ENCODE peak calls at places on chromosomes 2 and 18, in five cellular contexts. One of them, this sample, is unnamed.
A peak's percentile ranks its signal among the peaks of the same experiment; 100 is the strongest.

GRCh38 chr18:76721207-76721996 is 101.0 kb upstream of the ZNF236 start:
- DNase-seq in RWPE2: no peak
- DNase-seq in heart left ventricle: no peak
- DNase-seq in cardiac muscle cell: no peak
- DNase-seq in left lung: no peak
- DNase-seq in this sample: no peak

GRCh38 chr2:69956580-69956979 is 4.9 kb downstream of the ASPRV1 start:
- DNase-seq in RWPE2: no peak
- DNase-seq in heart left ventricle: no peak
- DNase-seq in cardiac muscle cell: no peak
- DNase-seq in left lung: no peak
- DNase-seq in this sample: no peak

GRCh38 chr18:46704816-46705215 is 47.8 kb upstream of the LOXHD1 start:
- DNase-seq in RWPE2: no peak
- DNase-seq in heart left ventricle: no peak
- DNase-seq in cardiac muscle cell: no peak
- DNase-seq in left lung: no peak
- DNase-seq in this sample: no peak

GRCh38 chr18:471701-472100 is 28.8 kb downstream of the COLEC12 start:
- DNase-seq in RWPE2: no peak
- DNase-seq in heart left ventricle: no peak
- DNase-seq in cardiac muscle cell: peak; percentile 43
- DNase-seq in left lung: no peak
- DNase-seq in this sample: no peak

GRCh38 chr2:15803186-15803986 is 137.0 kb upstream of the MYCN start:
- DNase-seq in RWPE2: no peak
- DNase-seq in heart left ventricle: no peak
- DNase-seq in cardiac muscle cell: no peak
- DNase-seq in left lung: no peak
- DNase-seq in this sample: no peak

GRCh38 chr2:66446178-66446860 is 11.4 kb downstream of the MEIS1 start:
- DNase-seq in RWPE2: no peak
- DNase-seq in heart left ventricle: peak; percentile 39
- DNase-seq in cardiac muscle cell: peak; percentile 28
- DNase-seq in left lung: peak; percentile 72
- DNase-seq in this sample: peak; percentile 84

GRCh38 chr2:160703648-160704585 is 210.3 kb upstream of the RBMS1 start:
- DNase-seq in RWPE2: no peak
- DNase-seq in heart left ventricle: no peak
- DNase-seq in cardiac muscle cell: no peak
- DNase-seq in left lung: no peak
- DNase-seq in this sample: no peak

GRCh38 chr2:167331636-167332232 is 443.5 kb downstream of the XIRP2 start:
- DNase-seq in RWPE2: no peak
- DNase-seq in heart left ventricle: no peak
- DNase-seq in cardiac muscle cell: no peak
- DNase-seq in left lung: no peak
- DNase-seq in this sample: peak; percentile 7

GRCh38 chr18:63247506-63248394 is 71.8 kb downstream of the BCL2 start:
- DNase-seq in RWPE2: no peak
- DNase-seq in heart left ventricle: no peak
- DNase-seq in cardiac muscle cell: no peak
- DNase-seq in left lung: no peak
- DNase-seq in this sample: no peak

GRCh38 chr2:108619916-108620620 is 85.8 kb downstream of the LIMS1 start:
- DNase-seq in RWPE2: no peak
- DNase-seq in heart left ventricle: no peak
- DNase-seq in cardiac muscle cell: no peak
- DNase-seq in left lung: no peak
- DNase-seq in this sample: no peak
- H3K4me3 ChIP-seq in RWPE2: no peak overlapping the region
- H3K4me3 ChIP-seq in heart left ventricle: no peak overlapping the region
- H3K4me3 ChIP-seq in cardiac muscle cell: no peak overlapping the region
- H3K4me3 ChIP-seq in left lung: no peak overlapping the region
- H3K4me3 ChIP-seq in this sample: no peak overlapping the region

GRCh38 chr2:72924353-72925240 is 7.3 kb downstream of the EMX1 start:
- DNase-seq in RWPE2: peak; percentile 39
- DNase-seq in heart left ventricle: no peak
- DNase-seq in cardiac muscle cell: no peak
- DNase-seq in left lung: peak; percentile 73
- DNase-seq in this sample: no peak
- H3K4me3 ChIP-seq in RWPE2: no peak overlapping the region
- H3K4me3 ChIP-seq in heart left ventricle: no peak overlapping the region
- H3K4me3 ChIP-seq in cardiac muscle cell: no peak overlapping the region
- H3K4me3 ChIP-seq in left lung: no peak overlapping the region
- H3K4me3 ChIP-seq in this sample: peak overlapping the region; percentile 39

DNA sequence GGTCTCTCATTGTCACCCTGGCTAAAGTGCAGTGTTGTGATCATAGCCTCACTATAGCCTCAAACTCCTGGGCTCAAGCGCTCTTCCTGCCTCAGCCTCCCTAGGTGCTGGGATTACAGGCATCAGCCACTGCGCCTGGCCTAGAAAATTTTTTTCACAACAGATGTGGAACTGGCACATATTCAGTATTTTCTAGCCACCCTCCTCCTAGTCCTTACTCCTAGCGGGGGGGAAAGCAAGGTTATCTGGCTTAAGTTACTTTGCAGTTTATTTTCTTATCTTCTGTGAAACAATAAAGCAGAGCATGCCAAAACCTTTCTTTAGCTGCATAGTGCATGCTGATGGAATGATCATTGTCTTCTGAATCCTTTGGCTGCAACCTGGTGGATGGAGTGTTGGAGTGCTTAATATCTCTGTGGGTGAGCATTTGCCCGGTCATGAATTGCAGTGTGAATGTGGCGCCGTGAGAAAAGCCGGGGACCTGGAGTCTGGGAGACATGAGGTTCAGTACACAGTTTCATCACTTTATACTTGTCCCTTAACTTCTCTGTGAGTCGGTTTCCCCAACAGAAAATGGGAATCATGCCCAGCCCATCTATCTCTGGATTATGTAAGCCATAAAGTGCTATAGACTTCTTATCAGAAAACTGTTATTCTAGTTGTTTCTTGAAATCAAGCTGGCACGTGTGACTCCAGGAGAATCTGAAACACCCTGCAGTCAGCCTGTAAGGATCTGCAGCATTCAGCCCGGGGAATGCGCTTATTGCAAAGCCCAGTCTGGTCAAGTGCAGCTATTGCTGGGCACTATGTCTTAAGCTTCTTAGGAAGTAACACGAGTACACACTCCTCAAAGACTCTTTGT is 38.2 kb upstream of the MAP3K20 start:
- DNase-seq in RWPE2: no peak
- DNase-seq in heart left ventricle: no peak
- DNase-seq in cardiac muscle cell: peak; percentile 83
- DNase-seq in left lung: no peak
- DNase-seq in this sample: no peak
- H3K4me3 ChIP-seq in RWPE2: no peak overlapping the region
- H3K4me3 ChIP-seq in heart left ventricle: no peak overlapping the region
- H3K4me3 ChIP-seq in cardiac muscle cell: no peak overlapping the region
- H3K4me3 ChIP-seq in left lung: no peak overlapping the region
- H3K4me3 ChIP-seq in this sample: no peak overlapping the region

DNA sequence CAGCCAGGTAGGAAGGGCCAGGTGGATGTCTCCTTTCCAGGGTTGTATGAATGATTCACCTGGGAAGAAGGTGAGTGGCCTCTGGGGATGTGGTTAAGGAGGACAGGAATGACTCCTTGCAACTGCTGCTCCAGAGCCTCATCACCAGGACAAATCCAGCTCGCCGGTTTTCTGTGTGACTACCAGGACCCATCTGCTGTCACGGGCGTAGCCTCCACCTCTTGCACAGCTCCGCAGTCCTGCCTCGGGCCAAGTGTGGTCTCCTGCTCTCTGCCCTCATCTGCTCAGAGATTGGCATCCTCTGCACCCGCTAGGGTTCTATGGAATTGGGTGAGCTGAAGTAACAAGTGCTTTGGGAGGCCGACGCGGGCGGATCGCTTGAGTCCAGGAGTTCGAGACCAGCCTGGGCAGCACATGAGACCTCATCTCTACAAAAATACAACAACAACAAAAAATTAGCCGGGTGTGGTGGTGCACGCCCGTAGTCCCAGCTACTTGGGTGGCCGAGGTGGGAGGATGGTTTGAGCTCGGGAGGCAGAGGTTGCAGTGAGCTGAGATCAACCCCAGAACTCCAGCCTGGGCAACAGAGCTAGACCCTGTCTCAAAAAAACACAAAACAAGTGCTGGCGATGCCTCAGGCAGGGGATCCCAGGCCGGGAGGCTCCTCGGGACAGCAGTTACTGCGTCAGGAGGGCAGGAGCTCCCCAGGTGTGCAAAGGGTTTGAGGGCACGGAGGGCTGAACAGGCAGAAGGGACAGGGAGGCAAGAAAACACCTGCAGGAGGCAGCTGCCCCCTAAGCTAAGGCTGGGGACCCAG is 831 bp upstream of the D2HGDH start:
- DNase-seq in RWPE2: no peak
- DNase-seq in heart left ventricle: no peak
- DNase-seq in cardiac muscle cell: no peak
- DNase-seq in left lung: peak; percentile 60
- DNase-seq in this sample: peak; percentile 85
- H3K4me3 ChIP-seq in RWPE2: peak overlapping the region; percentile 93
- H3K4me3 ChIP-seq in heart left ventricle: peak overlapping the region; percentile 94
- H3K4me3 ChIP-seq in cardiac muscle cell: peak overlapping the region; percentile 98
- H3K4me3 ChIP-seq in left lung: peak overlapping the region; percentile 98
- H3K4me3 ChIP-seq in this sample: peak overlapping the region; percentile 49